ENCODE peak calls at places on chromosomes 12 and 14, in seven cellular contexts. M is AG04450; U is left lung; P is Peyer's patch; B is adrenal gland; Y is heart left ventricle; V is CD8-positive, alpha-beta memory T cell. K is an unnamed sample. For H3K9me3, the result is how much of the 10 kb centered on the place peaks cover.

GRCh38 chr14:104372390-104373054 is 207.0 kb upstream of the C14orf180 start:
- DNase-seq in U (no peak), B (no peak), Y (peak), M (no peak), V (no peak), P (no peak), K (no peak)

GRCh38 chr12:63018273-63018672 is 83.3 kb upstream of the PPM1H start:
- DNase-seq in Y (no peak), M (no peak), U (no peak), P (no peak), B (no peak), V (no peak), K (no peak)

GRCh38 chr12:12684375-12685106 is 11.4 kb downstream of the GPR19 start:
- DNase-seq in B (peak), V (no peak), Y (no peak), P (no peak), M (no peak), U (no peak), K (no peak)

GRCh38 chr12:69481133-69481532 is 10.9 kb downstream of the FRS2 start:
- DNase-seq in B (no peak), Y (no peak), P (no peak), V (no peak), M (no peak), U (no peak), K (no peak)

GRCh38 chr12:18580286-18580685 is 157.5 kb downstream of the PLCZ1 start:
- DNase-seq in P (no peak), Y (no peak), U (no peak), B (no peak), M (no peak), V (no peak), K (no peak)

GRCh38 chr12:110577717-110578521 is 5.2 kb downstream of the PPTC7 start:
- DNase-seq in B (no peak), U (no peak), M (no peak), P (no peak), Y (no peak), V (peak), K (no peak)

GRCh38 chr14:22555573-22556011 is 33.4 kb downstream of the DAD1 start:
- DNase-seq in M (no peak), V (peak), P (no peak), B (no peak), U (no peak), Y (no peak), K (peak)

GRCh38 chr12:49092086-49092815 is 2.4 kb downstream of the DHH start:
- DNase-seq in M (no peak), P (no peak), U (no peak), Y (peak), V (peak), B (peak), K (no peak)

GRCh38 chr12:125346361-125346760 is 281.1 kb downstream of the AACS start:
- DNase-seq in U (no peak), V (no peak), M (no peak), B (no peak), Y (no peak), P (no peak), K (no peak)

GRCh38 chr12:124893792-124894516 is 20.5 kb downstream of the UBC start:
- DNase-seq in M (no peak), V (no peak), B (no peak), P (no peak), Y (no peak), U (no peak), K (no peak)

GRCh38 chr12:14199455-14200199 is 165.9 kb upstream of the ATF7IP start:
- DNase-seq in B (no peak), P (no peak), Y (no peak), M (no peak), V (no peak), U (no peak), K (no peak)

GRCh38 chr12:24596768-24597388 is 352.0 kb downstream of the BCAT1 start:
- DNase-seq in U (no peak), P (no peak), V (no peak), B (no peak), Y (no peak), M (no peak), K (no peak)

GRCh38 chr14:91349481-91350074 is 68.0 kb downstream of the CCDC88C start:
- DNase-seq in U (no peak), V (peak), Y (no peak), M (no peak), B (no peak), P (no peak), K (peak)

DNA sequence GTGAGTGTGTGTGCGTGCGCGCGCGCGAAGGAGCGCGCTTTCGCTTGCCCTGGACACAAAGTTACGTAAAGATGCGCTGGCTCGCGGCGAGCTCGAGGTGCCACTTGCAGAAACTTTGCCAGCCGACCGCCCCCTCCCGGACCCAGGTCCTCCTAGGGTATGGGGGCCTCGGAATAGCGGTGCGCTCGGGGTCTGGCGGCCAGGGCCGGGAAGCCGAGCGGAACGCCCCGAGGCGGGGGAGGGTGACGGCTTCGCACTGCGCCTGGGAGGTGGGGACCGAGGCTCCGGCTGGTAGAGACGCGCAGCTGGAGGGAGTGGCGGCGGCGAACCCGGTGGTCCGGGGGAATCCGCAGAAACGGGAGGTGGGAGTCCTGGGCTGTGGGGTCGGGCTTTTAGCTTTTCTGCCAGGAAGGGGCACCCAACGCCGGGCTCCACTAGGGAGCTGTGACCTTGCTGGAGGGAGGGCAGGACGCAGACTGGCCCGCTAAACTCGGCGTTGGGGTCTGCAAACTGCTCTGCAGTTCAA is 837 bp downstream of the RFX4 start:
- DNase-seq in M (no peak), U (no peak), V (no peak), P (no peak), B (no peak), Y (no peak), K (no peak)
- H3K9me3 ChIP-seq in M (under half), U (under half), V (under half), P (under half), B (under half), Y (under half), K (under half)

GRCh38 chr12:61282790-61283575 is 977.2 kb upstream of the USP15 start:
- DNase-seq in V (no peak), B (no peak), Y (no peak), M (no peak), P (no peak), U (no peak), K (no peak)
- H3K9me3 ChIP-seq in V (under half), B (under half), Y (under half), M (under half), P (under half), U (under half), K (under half)

GRCh38 chr14:80681651-80682050 is 259.9 kb downstream of the CEP128 start:
- DNase-seq in Y (no peak), U (no peak), V (no peak), B (no peak), M (no peak), P (no peak), K (no peak)
- H3K9me3 ChIP-seq in Y (under half), U (half or more), V (under half), B (under half), M (under half), P (under half), K (under half)

DNA sequence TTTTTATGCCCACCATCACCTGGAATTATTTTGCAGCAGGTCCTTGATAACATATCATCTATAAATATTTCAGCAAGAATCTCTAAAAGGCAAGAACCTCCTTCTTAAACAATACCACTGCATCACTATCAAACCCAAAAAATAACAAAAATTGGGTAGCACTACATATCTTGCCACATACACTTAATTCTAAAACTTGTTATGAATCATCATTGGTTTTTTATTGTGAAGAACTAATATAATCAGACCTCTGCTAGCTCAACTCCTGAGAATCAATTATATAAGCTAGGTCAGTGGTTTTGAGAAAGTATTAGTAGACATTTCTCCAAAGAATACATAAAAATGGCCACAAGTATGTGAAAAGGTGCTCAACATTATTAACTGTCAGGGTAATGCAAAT is 23.8 kb downstream of the SLC38A1 start:
- DNase-seq in Y (no peak), P (no peak), U (no peak), V (no peak), B (no peak), M (no peak), K (no peak)
- H3K9me3 ChIP-seq in Y (under half), P (under half), U (under half), V (under half), B (under half), M (under half), K (under half)

DNA sequence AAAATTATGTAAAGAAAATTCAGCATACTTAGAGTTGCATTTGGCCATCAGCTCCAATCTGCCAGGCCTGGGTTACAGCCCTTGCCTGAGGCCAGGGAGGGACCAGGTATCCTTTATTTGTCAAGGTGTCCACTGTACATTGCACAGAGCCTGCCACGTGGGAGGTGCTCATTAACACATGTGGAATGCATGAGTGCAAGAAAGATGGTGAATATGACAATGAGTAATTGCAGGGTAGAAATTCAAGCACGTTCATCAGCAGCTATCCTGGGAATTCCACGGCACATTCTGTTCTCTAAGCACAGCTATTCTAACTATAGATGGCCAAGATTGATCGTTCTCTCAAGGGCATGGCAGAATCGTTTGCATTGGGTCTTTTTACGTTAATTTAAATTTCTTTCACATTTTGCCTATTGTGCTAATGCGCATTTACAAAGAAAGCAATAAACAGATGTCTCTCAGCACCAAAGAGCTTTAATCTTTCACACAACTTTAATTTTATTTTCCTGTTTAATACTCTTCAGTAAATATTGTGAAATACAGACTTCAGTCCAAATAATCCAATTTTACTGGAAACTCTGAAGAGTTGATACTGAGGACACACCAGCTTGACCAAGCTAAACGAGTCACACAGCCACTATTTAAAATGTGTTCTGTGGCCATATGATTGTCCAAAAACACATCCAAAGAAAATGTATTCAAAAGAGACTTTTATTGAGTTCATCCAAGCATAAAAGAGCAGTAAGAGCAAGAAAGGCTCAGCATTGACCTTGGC is 1025.7 kb upstream of the TMEM132C start:
- DNase-seq in B (no peak), Y (no peak), U (no peak), P (no peak), M (no peak), V (no peak), K (no peak)
- H3K9me3 ChIP-seq in B (under half), Y (under half), U (under half), P (under half), M (under half), V (under half), K (under half)

GRCh38 chr14:40365305-40365704 is 933.1 kb upstream of the FBXO33 start:
- DNase-seq in P (no peak), V (no peak), U (no peak), Y (no peak), M (no peak), B (no peak), K (no peak)

GRCh38 chr14:40367717-40368116 is 935.5 kb upstream of the FBXO33 start:
- DNase-seq in B (no peak), V (no peak), Y (no peak), P (no peak), U (no peak), M (no peak), K (no peak)

GRCh38 chr14:40371011-40371410 is 938.8 kb upstream of the FBXO33 start:
- DNase-seq in M (no peak), P (no peak), B (no peak), Y (no peak), U (no peak), V (no peak), K (no peak)

GRCh38 chr14:40362856-40363255 is 930.6 kb upstream of the FBXO33 start:
- DNase-seq in B (no peak), V (no peak), M (no peak), U (no peak), Y (no peak), P (no peak), K (no peak)

DNA sequence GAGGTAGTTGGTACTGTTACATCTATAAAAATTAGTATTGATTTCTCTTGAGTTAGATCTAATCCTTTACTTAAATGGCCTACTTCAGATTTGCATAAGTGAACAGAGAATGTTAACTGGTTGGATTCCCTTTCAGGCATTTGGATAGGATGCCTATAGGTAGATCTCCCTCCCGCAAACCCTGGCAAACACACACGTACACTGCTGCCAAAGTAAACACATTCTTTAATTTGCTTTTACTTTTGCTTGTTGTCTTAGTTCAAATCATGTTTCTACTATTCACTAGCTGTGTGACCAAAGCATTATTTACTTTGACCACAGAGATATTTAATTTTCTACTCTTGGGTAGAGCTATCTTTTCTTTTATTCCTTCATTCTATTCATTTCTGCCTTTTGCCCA is 936.1 kb upstream of the FBXO33 start:
- DNase-seq in Y (no peak), B (no peak), P (no peak), U (no peak), V (no peak), M (no peak), K (no peak)
- H3K9me3 ChIP-seq in Y (under half), B (under half), P (under half), U (under half), V (under half), M (under half), K (under half)

DNA sequence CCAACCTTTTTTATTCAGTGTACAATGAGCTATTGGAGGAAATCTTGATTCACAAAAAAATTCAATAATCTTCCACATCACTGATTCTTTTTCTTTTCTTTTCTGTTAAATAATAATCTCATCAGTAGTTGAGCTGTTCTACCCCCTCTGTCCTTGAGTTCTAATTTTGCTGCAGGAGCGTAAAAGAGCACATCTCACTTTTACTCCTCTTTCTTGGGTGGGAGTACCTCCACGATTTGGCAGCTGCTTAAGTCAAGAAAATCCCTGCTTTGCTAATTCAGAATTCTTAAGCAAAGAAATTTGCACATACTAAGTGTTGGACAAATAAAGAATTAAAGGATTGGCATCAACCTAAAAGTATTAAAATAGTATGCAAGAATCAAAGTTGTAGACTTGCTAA is 128.9 kb downstream of the PRKD1 start:
- DNase-seq in M (no peak), U (no peak), Y (no peak), P (no peak), V (no peak), B (no peak), K (no peak)
- H3K9me3 ChIP-seq in M (under half), U (under half), Y (under half), P (under half), V (under half), B (under half), K (under half)

GRCh38 chr14:105805701-105806100 is 279.3 kb downstream of the TMEM121 start:
- DNase-seq in U (no peak), M (no peak), P (no peak), V (no peak), Y (no peak), B (no peak), K (no peak)

GRCh38 chr14:105806568-105806967 is 280.2 kb downstream of the TMEM121 start:
- DNase-seq in M (no peak), P (no peak), U (no peak), Y (no peak), V (no peak), B (no peak), K (no peak)
- H3K9me3 ChIP-seq in M (under half), P (under half), U (under half), Y (under half), V (under half), B (under half), K (under half)

GRCh38 chr14:29465095-29465494 is 462.6 kb downstream of the PRKD1 start:
- DNase-seq in V (no peak), P (no peak), M (no peak), Y (no peak), B (no peak), U (no peak), K (no peak)
- H3K9me3 ChIP-seq in V (under half), P (under half), M (under half), Y (under half), B (under half), U (under half), K (under half)

GRCh38 chr12:133135747-133136146 is 5.3 kb downstream of the ZNF10 start:
- DNase-seq in V (no peak), U (no peak), B (no peak), P (no peak), Y (no peak), M (no peak), K (no peak)
- H3K9me3 ChIP-seq in V (half or more), U (half or more), B (under half), P (under half), Y (half or more), M (under half), K (under half)